ENCODE peak calls at places on chromosomes 3 and 15, in four cellular contexts. One of them, this sample, is unnamed.

GRCh38 chr3:11803977-11804903 is 42.4 kb downstream of the TAMM41 start:
- DNase-seq in HS-5: peak
- DNase-seq in CD8-positive, alpha-beta T cell: no peak
- DNase-seq in HCT116: peak
- DNase-seq in this sample: peak

GRCh38 chr3:146865175-146865755 is 260.1 kb upstream of the PLSCR5 start:
- DNase-seq in HS-5: no peak
- DNase-seq in CD8-positive, alpha-beta T cell: no peak
- DNase-seq in HCT116: no peak
- DNase-seq in this sample: peak

GRCh38 chr3:12574131-12574530 is 17.2 kb downstream of the MKRN2 start:
- DNase-seq in HS-5: no peak
- DNase-seq in CD8-positive, alpha-beta T cell: no peak
- DNase-seq in HCT116: no peak
- DNase-seq in this sample: no peak

GRCh38 chr15:92845109-92845508 is 55.0 kb upstream of the CHD2 start:
- DNase-seq in HS-5: no peak
- DNase-seq in CD8-positive, alpha-beta T cell: no peak
- DNase-seq in HCT116: no peak
- DNase-seq in this sample: no peak

GRCh38 chr15:79494963-79495362 is 62.8 kb downstream of the MINAR1 start:
- DNase-seq in HS-5: no peak
- DNase-seq in CD8-positive, alpha-beta T cell: no peak
- DNase-seq in HCT116: no peak
- DNase-seq in this sample: no peak

GRCh38 chr3:192861972-192862371 is 55.7 kb downstream of the MB21D2 start:
- DNase-seq in HS-5: no peak
- DNase-seq in CD8-positive, alpha-beta T cell: no peak
- DNase-seq in HCT116: no peak
- DNase-seq in this sample: no peak

GRCh38 chr15:90266485-90266884 is 1.0 kb downstream of the NGRN start:
- DNase-seq in HS-5: no peak
- DNase-seq in CD8-positive, alpha-beta T cell: no peak
- DNase-seq in HCT116: no peak
- DNase-seq in this sample: no peak

GRCh38 chr3:42014949-42015533 is 53.1 kb upstream of the ULK4 start:
- DNase-seq in HS-5: no peak
- DNase-seq in CD8-positive, alpha-beta T cell: no peak
- DNase-seq in HCT116: no peak
- DNase-seq in this sample: peak

GRCh38 chr3:11187678-11188077 is 33.4 kb downstream of the HRH1 start:
- DNase-seq in HS-5: no peak
- DNase-seq in CD8-positive, alpha-beta T cell: no peak
- DNase-seq in HCT116: no peak
- DNase-seq in this sample: no peak

GRCh38 chr3:42166662-42167300 is 75.6 kb downstream of the TRAK1 start:
- DNase-seq in HS-5: no peak
- DNase-seq in CD8-positive, alpha-beta T cell: no peak
- DNase-seq in HCT116: no peak
- DNase-seq in this sample: no peak

GRCh38 chr3:169060037-169060436 is 603.5 kb downstream of the MECOM start:
- DNase-seq in HS-5: no peak
- DNase-seq in CD8-positive, alpha-beta T cell: no peak
- DNase-seq in HCT116: no peak
- DNase-seq in this sample: no peak

GRCh38 chr3:142115927-142116668 is 33.2 kb downstream of the TFDP2 start:
- DNase-seq in HS-5: no peak
- DNase-seq in CD8-positive, alpha-beta T cell: no peak
- DNase-seq in HCT116: no peak
- DNase-seq in this sample: no peak

GRCh38 chr15:75661041-75661778 is 13.5 kb downstream of the SNX33 start:
- DNase-seq in HS-5: no peak
- DNase-seq in CD8-positive, alpha-beta T cell: no peak
- DNase-seq in HCT116: no peak
- DNase-seq in this sample: peak

This sample was measured in endodermal cell.